ENCODE peak calls at places on chromosome 3, in five cellular contexts. U is globus pallidus, A is left cardiac atrium, F is T-helper 17 cell, Q is brain microvascular endothelial cell. V is an unnamed sample.

GRCh38 chr3:54045416-54045815 is 76.9 kb upstream of the CACNA2D3 start:
- DNase-seq in F (no peak), A (no peak), Q (no peak), U (no peak), V (no peak)

GRCh38 chr3:139123377-139124095 is 78.8 kb upstream of the PRR23C start:
- DNase-seq in U (no peak), A (no peak), Q (no peak), F (no peak), V (no peak)

GRCh38 chr3:149969110-149969944 is 1.4 kb downstream of the PFN2 start:
- DNase-seq in U (peak; percentile 83), F (no peak), A (peak; percentile 45), Q (peak; percentile 77), V (no peak)

GRCh38 chr3:56754753-56755365 is 46.9 kb downstream of the ARHGEF3 start:
- DNase-seq in A (peak; percentile 32), Q (no peak), F (no peak), U (no peak), V (peak; percentile 29)

GRCh38 chr3:124747111-124747981 is 17.1 kb downstream of the UMPS start:
- DNase-seq in Q (no peak), A (no peak), F (no peak), U (no peak), V (no peak)

GRCh38 chr3:108180214-108180613 is 42.0 kb downstream of the IFT57 start:
- DNase-seq in U (no peak), Q (no peak), F (no peak), A (no peak), V (no peak)

GRCh38 chr3:31185004-31185357 is 290.5 kb upstream of the GADL1 start:
- DNase-seq in A (no peak), F (no peak), Q (peak; percentile 47), U (no peak), V (no peak)

GRCh38 chr3:53581671-53582070 is 87.3 kb downstream of the CACNA1D start:
- DNase-seq in A (no peak), Q (no peak), U (no peak), F (no peak), V (no peak)

GRCh38 chr3:61882253-61882652 is 320.9 kb downstream of the PTPRG start:
- DNase-seq in Q (no peak), U (no peak), A (no peak), F (no peak), V (no peak)

GRCh38 chr3:188712257-188712924 is 459.4 kb upstream of the TPRG1 start:
- DNase-seq in A (no peak), U (peak; percentile 25), Q (peak; percentile 71), F (no peak), V (no peak)

GRCh38 chr3:6799264-6799915 is 61.5 kb upstream of the GRM7 start:
- DNase-seq in U (peak; percentile 22), Q (no peak), A (peak; percentile 26), F (no peak), V (no peak)

GRCh38 chr3:143998266-143998665 is 26.6 kb downstream of the DIPK2A start:
- DNase-seq in A (no peak), Q (peak; percentile 90), U (peak; percentile 44), F (no peak), V (no peak)

V was measured in central memory CD4-positive, alpha-beta T cell.